ENCODE peak calls at places on chromosomes 4 and X, in ten cellular contexts. K is tibial nerve; O is IMR-90; X is Panc1; G is CD8-positive, alpha-beta T cell; A is colonic mucosa; J is mammary epithelial cell; I is breast epithelium; Z is ovary; N is upper lobe of left lung. Q is an unnamed sample.
A peak's percentile ranks its signal among the peaks of the same experiment; 100 is the strongest.

GRCh38 chr4:8419222-8420041 is 21.1 kb downstream of the ACOX3 start:
- DNase-seq in K (no peak), O (peak; percentile 57), X (no peak), G (no peak), A (no peak), J (no peak), I (no peak), Z (no peak), N (peak; percentile 63), Q (no peak)

GRCh38 chr4:53490965-53491622 is 100.2 kb downstream of the LNX1 start:
- DNase-seq in K (peak; percentile 74), O (peak; percentile 93), X (no peak), G (no peak), A (peak; percentile 36), J (peak; percentile 69), I (peak; percentile 38), Z (peak; percentile 46), N (no peak), Q (peak; percentile 61)

GRCh38 chrX:15606064-15606590 is 5.4 kb upstream of the ACE2 start:
- DNase-seq in K (no peak), O (no peak), X (no peak), G (no peak), A (peak; percentile 38), J (no peak), I (no peak), Z (no peak), N (no peak), Q (no peak)

GRCh38 chrX:119226431-119226830 is 9.7 kb upstream of the PGRMC1 start:
- DNase-seq in K (no peak), O (no peak), X (no peak), G (no peak), A (no peak), J (no peak), I (no peak), Z (no peak), N (no peak), Q (no peak)

GRCh38 chrX:68842781-68843581 is 14.2 kb downstream of the EFNB1 start:
- DNase-seq in K (no peak), O (peak; percentile 19), X (no peak), G (no peak), A (peak; percentile 64), J (peak; percentile 60), I (no peak), Z (no peak), N (no peak), Q (no peak)

GRCh38 chr4:134780244-134780643 is 578.7 kb upstream of the PABPC4L start:
- DNase-seq in K (no peak), O (no peak), X (no peak), G (no peak), A (no peak), J (no peak), I (no peak), Z (no peak), N (no peak), Q (peak; percentile 24)

GRCh38 chr4:184845367-184846011 is 19.7 kb upstream of the ACSL1 start:
- DNase-seq in K (no peak), O (peak; percentile 79), X (no peak), G (no peak), A (no peak), J (peak; percentile 99), I (no peak), Z (no peak), N (peak; percentile 65), Q (no peak)

GRCh38 chrX:13770013-13770412 is 35.5 kb downstream of the OFD1 start:
- DNase-seq in K (no peak), O (no peak), X (no peak), G (no peak), A (no peak), J (no peak), I (no peak), Z (no peak), N (no peak), Q (no peak)

GRCh38 chrX:109281478-109282275 is 200.2 kb downstream of the GUCY2F start:
- DNase-seq in K (no peak), O (no peak), X (no peak), G (no peak), A (no peak), J (peak; percentile 5), I (no peak), Z (no peak), N (no peak), Q (peak; percentile 61)

GRCh38 chr4:39044947-39045734 is 12.9 kb upstream of the TMEM156 start:
- DNase-seq in K (no peak), O (no peak), X (no peak), G (peak; percentile 41), A (no peak), J (peak; percentile 18), I (no peak), Z (peak; percentile 37), N (no peak), Q (peak; percentile 42)

GRCh38 chr4:86818845-86819244 is 30.3 kb downstream of the SLC10A6 start:
- DNase-seq in K (no peak), O (no peak), X (no peak), G (no peak), A (no peak), J (no peak), I (no peak), Z (no peak), N (no peak), Q (no peak)

GRCh38 chrX:8848921-8849320 is 47.7 kb upstream of the FAM9A start:
- DNase-seq in K (no peak), O (peak; percentile 19), X (no peak), G (no peak), A (no peak), J (peak; percentile 2), I (no peak), Z (no peak), N (no peak), Q (no peak)

GRCh38 chr4:103306870-103307345 is 108.8 kb upstream of the CENPE start:
- DNase-seq in K (no peak), O (no peak), X (no peak), G (no peak), A (peak; percentile 22), J (no peak), I (no peak), Z (no peak), N (peak; percentile 28), Q (peak; percentile 52)

GRCh38 chr4:139919513-139919912 is 234.5 kb downstream of the MAML3 start:
- DNase-seq in K (no peak), O (peak; percentile 65), X (no peak), G (no peak), A (no peak), J (no peak), I (peak; percentile 44), Z (no peak), N (no peak), Q (peak; percentile 54)

GRCh38 chr4:139918994-139919393 is 235.0 kb downstream of the MAML3 start:
- DNase-seq in K (no peak), O (no peak), X (no peak), G (no peak), A (no peak), J (no peak), I (no peak), Z (no peak), N (no peak), Q (no peak)

GRCh38 chr4:139918591-139918990 is 235.4 kb downstream of the MAML3 start:
- DNase-seq in K (no peak), O (peak; percentile 63), X (no peak), G (no peak), A (no peak), J (no peak), I (no peak), Z (no peak), N (no peak), Q (no peak)

GRCh38 chr4:139921551-139922184 is 232.3 kb downstream of the MAML3 start:
- DNase-seq in K (no peak), O (no peak), X (no peak), G (no peak), A (peak; percentile 60), J (no peak), I (no peak), Z (no peak), N (peak; percentile 68), Q (no peak)

GRCh38 chr4:139920552-139920951 is 233.4 kb downstream of the MAML3 start:
- DNase-seq in K (no peak), O (no peak), X (no peak), G (no peak), A (no peak), J (no peak), I (no peak), Z (no peak), N (no peak), Q (no peak)
- H3K27me3 ChIP-seq in K (no peaks in the 10 kb centered on the region), O (no peaks in the 10 kb centered on the region), X (no peaks in the 10 kb centered on the region), G (no peaks in the 10 kb centered on the region), A (no peaks in the 10 kb centered on the region), J (peaks cover 11% of the 10 kb centered on the region), I (no peaks in the 10 kb centered on the region), Z (no peaks in the 10 kb centered on the region), N (no peaks in the 10 kb centered on the region), Q (no peaks in the 10 kb centered on the region)

GRCh38 chrX:39260965-39261364 is 459.7 kb downstream of the MID1IP1 start:
- DNase-seq in K (no peak), O (no peak), X (no peak), G (no peak), A (no peak), J (peak; percentile 52), I (no peak), Z (no peak), N (no peak), Q (no peak)
- TF ChIP-seq CTCF in K (no peak), O (no peak), X (no peak), G (no peak), A (no peak), J (peak; percentile 21), I (no peak), Z (no peak), N (no peak), Q (no peak)

DNA sequence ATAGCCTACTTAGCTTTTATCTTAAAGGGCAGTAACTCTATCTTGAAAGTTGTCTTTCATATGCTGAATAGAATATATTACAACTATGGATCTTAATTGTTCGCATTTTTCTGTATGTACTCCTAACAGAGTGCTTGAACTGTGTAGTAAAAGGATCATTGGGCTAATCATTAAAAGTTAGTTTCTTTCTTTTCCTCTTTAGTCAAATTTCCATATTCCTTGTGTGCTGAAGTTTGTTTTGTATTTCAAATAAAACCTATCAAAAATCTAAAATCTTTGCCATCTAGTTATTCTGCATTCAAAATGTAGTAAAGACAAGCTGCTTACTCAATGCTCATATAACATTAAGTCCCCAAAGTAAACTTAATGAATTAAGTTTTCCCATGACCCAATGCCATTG is 182.7 kb downstream of the HTR2C start:
- DNase-seq in K (no peak), O (no peak), X (no peak), G (no peak), A (no peak), J (no peak), I (no peak), Z (no peak), N (no peak), Q (no peak)
- H3K27me3 ChIP-seq in K (no peaks in the 10 kb centered on the region), O (no peaks in the 10 kb centered on the region), X (no peaks in the 10 kb centered on the region), G (no peaks in the 10 kb centered on the region), A (no peaks in the 10 kb centered on the region), J (peaks cover 2% of the 10 kb centered on the region), I (peaks cover 13% of the 10 kb centered on the region), Z (peaks cover 2% of the 10 kb centered on the region), N (no peaks in the 10 kb centered on the region), Q (no peaks in the 10 kb centered on the region)

DNA sequence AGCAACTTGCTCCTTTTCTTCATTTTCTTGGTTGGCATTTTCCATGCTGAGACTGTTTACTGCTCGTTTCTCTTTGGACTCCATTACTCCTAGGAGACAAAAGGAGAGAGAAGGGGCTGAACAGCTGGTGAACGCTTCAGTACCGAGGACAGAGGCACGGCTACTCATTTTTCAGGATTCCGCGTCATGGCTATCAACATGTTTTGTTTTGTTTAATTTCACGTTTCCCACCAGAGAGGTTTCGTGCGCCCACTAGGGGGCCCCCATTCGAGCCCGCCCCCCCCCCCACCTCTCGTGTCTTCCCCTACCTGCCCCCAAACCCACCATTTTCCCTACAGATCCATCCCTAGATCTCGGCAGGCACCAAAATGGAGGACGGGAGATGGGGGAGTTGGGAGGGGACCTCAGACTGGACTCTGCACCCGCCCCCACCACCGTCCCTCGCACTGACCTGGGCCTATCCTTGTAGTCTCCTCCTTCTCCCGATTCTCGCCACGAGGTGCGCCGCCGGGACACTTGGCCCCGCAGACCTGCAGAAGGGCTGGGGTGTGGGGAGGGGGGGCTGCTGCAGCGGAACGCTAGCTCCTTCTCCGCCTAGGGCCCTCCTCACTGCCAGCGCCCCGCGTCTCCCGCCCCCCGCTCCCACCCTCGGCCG is 653 bp downstream of the BEX1 start:
- DNase-seq in K (no peak), O (peak; percentile 12), X (no peak), G (no peak), A (no peak), J (peak; percentile 9), I (no peak), Z (peak; percentile 20), N (no peak), Q (peak; percentile 58)
- TF ChIP-seq CTCF in K (no peak), O (no peak), X (no peak), G (no peak), A (no peak), J (no peak), I (no peak), Z (no peak), N (no peak), Q (no peak)